ENCODE peak calls at places on chromosomes 1 and 21, in six cellular contexts. X, C, U, A, B and P are unnamed samples.
A peak's percentile ranks its signal among the peaks of the same experiment; 100 is the strongest.

GRCh38 chr1:101833312-101833711 is 163.4 kb downstream of the OLFM3 start:
- DNase-seq in X (no peak), C (no peak), U (no peak), A (no peak), B (no peak), P (no peak)

GRCh38 chr21:18772404-18772803 is 368.8 kb upstream of the TMPRSS15 start:
- DNase-seq in X (peak; percentile 89), C (no peak), U (no peak), A (no peak), B (no peak), P (no peak)

GRCh38 chr1:213337025-213337678 is 286.1 kb downstream of the RPS6KC1 start:
- DNase-seq in X (no peak), C (no peak), U (no peak), A (no peak), B (no peak), P (no peak)

GRCh38 chr1:99170516-99170915 is 93.8 kb upstream of the PLPPR4 start:
- DNase-seq in X (peak; percentile 46), C (no peak), U (no peak), A (no peak), B (no peak), P (no peak)

GRCh38 chr1:248841702-248842395 is 3.8 kb downstream of the ZNF672 start:
- DNase-seq in X (peak; percentile 43), C (no peak), U (no peak), A (no peak), B (no peak), P (no peak)

GRCh38 chr1:64898107-64898861 is 68.1 kb downstream of the JAK1 start:
- DNase-seq in X (peak; percentile 94), C (peak; percentile 51), U (no peak), A (peak; percentile 39), B (peak; percentile 14), P (peak; percentile 23)

GRCh38 chr1:96683931-96684330 is 37.7 kb upstream of the PTBP2 start:
- DNase-seq in X (no peak), C (no peak), U (no peak), A (no peak), B (no peak), P (no peak)

GRCh38 chr1:95384570-95384969 is 150.6 kb downstream of the RWDD3 start:
- DNase-seq in X (peak; percentile 1), C (peak; percentile 19), U (no peak), A (no peak), B (no peak), P (no peak)

GRCh38 chr1:207227131-207227630 is 94.3 kb upstream of the CD55 start:
- DNase-seq in X (no peak), C (no peak), U (no peak), A (no peak), B (no peak), P (no peak)

GRCh38 chr1:33854091-33854490 is 9.8 kb upstream of the HMGB4 start:
- DNase-seq in X (no peak), C (no peak), U (no peak), A (no peak), B (no peak), P (no peak)

GRCh38 chr1:166184897-166185296 is 18.1 kb upstream of the FAM78B start:
- DNase-seq in X (peak; percentile 82), C (no peak), U (no peak), A (no peak), B (no peak), P (no peak)

GRCh38 chr1:61247881-61248752 is 165.8 kb downstream of the NFIA start:
- DNase-seq in X (no peak), C (no peak), U (no peak), A (no peak), B (no peak), P (no peak)

GRCh38 chr1:111032295-111032897 is 68.7 kb upstream of the LRIF1 start:
- DNase-seq in X (peak; percentile 25), C (peak; percentile 10), U (no peak), A (peak; percentile 45), B (peak; percentile 16), P (no peak)

GRCh38 chr1:21534674-21535378 is 25.6 kb downstream of the ALPL start:
- DNase-seq in X (peak; percentile 62), C (peak; percentile 75), U (no peak), A (no peak), B (peak; percentile 7), P (no peak)

GRCh38 chr21:35014302-35015044 is 34.6 kb downstream of the RUNX1 start:
- DNase-seq in X (no peak), C (no peak), U (no peak), A (no peak), B (no peak), P (no peak)

GRCh38 chr21:32611471-32611997 is 643 bp downstream of the CFAP298 start:
- DNase-seq in X (peak; percentile 12), C (peak; percentile 13), U (no peak), A (peak; percentile 6), B (peak; percentile 15), P (no peak)

GRCh38 chr1:174920093-174920492 is 79.7 kb upstream of the CACYBP start:
- DNase-seq in X (no peak), C (no peak), U (no peak), A (no peak), B (no peak), P (no peak)

GRCh38 chr1:197521118-197521739 is 253.2 kb downstream of the CRB1 start:
- DNase-seq in X (peak; percentile 46), C (peak; percentile 24), U (no peak), A (peak; percentile 32), B (no peak), P (peak; percentile 15)

GRCh38 chr1:200039849-200040479 is 12.5 kb downstream of the NR5A2 start:
- DNase-seq in X (no peak), C (no peak), U (no peak), A (no peak), B (no peak), P (no peak)

GRCh38 chr1:162997499-162998285 is 71.5 kb upstream of the RGS4 start:
- DNase-seq in X (peak; percentile 57), C (no peak), U (no peak), A (no peak), B (no peak), P (no peak)

GRCh38 chr1:36083635-36084501 is at the start of gene TEKT2:
- DNase-seq in X (peak; percentile 19), C (no peak), U (no peak), A (peak; percentile 87), B (no peak), P (peak; percentile 87)

GRCh38 chr1:82549851-82550250 is 749.1 kb downstream of the ADGRL2 start:
- DNase-seq in X (no peak), C (no peak), U (no peak), A (no peak), B (no peak), P (no peak)

GRCh38 chr1:167935252-167936067 is 1.0 kb upstream of the DCAF6 start:
- DNase-seq in X (peak; percentile 59), C (peak; percentile 32), U (no peak), A (peak; percentile 42), B (peak; percentile 15), P (no peak)

GRCh38 chr1:89708727-89709375 is 75.9 kb downstream of the LRRC8C start:
- DNase-seq in X (peak; percentile 75), C (no peak), U (no peak), A (no peak), B (no peak), P (no peak)

GRCh38 chr1:202135221-202135721 is 9.3 kb downstream of the ARL8A start:
- DNase-seq in X (peak; percentile 59), C (peak; percentile 97), U (no peak), A (peak; percentile 63), B (no peak), P (peak; percentile 66)

GRCh38 chr1:35278886-35279554 is 10.5 kb downstream of the ZMYM4 start:
- DNase-seq in X (peak; percentile 53), C (no peak), U (no peak), A (no peak), B (no peak), P (no peak)

GRCh38 chr1:204377800-204378608 is 18.3 kb upstream of the PLEKHA6 start:
- DNase-seq in X (no peak), C (peak; percentile 64), U (no peak), A (peak; percentile 15), B (peak; percentile 21), P (no peak)